ENCODE peak calls at places on chromosomes 6 and 20, in nine cellular contexts. One of them, this sample, is unnamed.

GRCh38 chr6:55916188-55916587 is 40.8 kb upstream of the BMP5 start:
- DNase-seq in thoracic aorta: no peak
- DNase-seq in OCI-M1: peak; percentile 69
- DNase-seq in breast epithelium: no peak
- DNase-seq in NCI-H774: no peak
- DNase-seq in SW480: no peak
- DNase-seq in stimulated activated CD4-positive, alpha-beta T cell treated with anti-CD3 and anti-CD28 coated beads, Interleukin-12 subunit alpha, Interleukin-12 subunit beta, amount 100 ng/mL, for 4 hours: no peak
- DNase-seq in hippocampal formation: no peak
- DNase-seq in AG04450: no peak
- DNase-seq in this sample: no peak

GRCh38 chr6:2503816-2504494 is 246.8 kb downstream of the MYLK4 start:
- DNase-seq in OCI-M1: no peak
- DNase-seq in SW480: peak; percentile 8
- DNase-seq in breast epithelium: no peak
- DNase-seq in hippocampal formation: no peak
- DNase-seq in AG04450: no peak
- DNase-seq in NCI-H774: no peak
- DNase-seq in stimulated activated CD4-positive, alpha-beta T cell treated with anti-CD3 and anti-CD28 coated beads, Interleukin-12 subunit alpha, Interleukin-12 subunit beta, amount 100 ng/mL, for 4 hours: no peak
- DNase-seq in thoracic aorta: no peak
- DNase-seq in this sample: no peak

GRCh38 chr20:50655325-50655880 is 35.9 kb downstream of the RIPOR3 start:
- DNase-seq in hippocampal formation: peak; percentile 30
- DNase-seq in thoracic aorta: no peak
- DNase-seq in AG04450: peak; percentile 93
- DNase-seq in NCI-H774: no peak
- DNase-seq in stimulated activated CD4-positive, alpha-beta T cell treated with anti-CD3 and anti-CD28 coated beads, Interleukin-12 subunit alpha, Interleukin-12 subunit beta, amount 100 ng/mL, for 4 hours: no peak
- DNase-seq in SW480: no peak
- DNase-seq in OCI-M1: no peak
- DNase-seq in breast epithelium: no peak
- DNase-seq in this sample: no peak

GRCh38 chr6:69792292-69792691 is 4.5 kb downstream of the LMBRD1 start:
- DNase-seq in SW480: no peak
- DNase-seq in stimulated activated CD4-positive, alpha-beta T cell treated with anti-CD3 and anti-CD28 coated beads, Interleukin-12 subunit alpha, Interleukin-12 subunit beta, amount 100 ng/mL, for 4 hours: no peak
- DNase-seq in NCI-H774: no peak
- DNase-seq in breast epithelium: no peak
- DNase-seq in hippocampal formation: no peak
- DNase-seq in AG04450: no peak
- DNase-seq in thoracic aorta: no peak
- DNase-seq in OCI-M1: no peak
- DNase-seq in this sample: no peak

GRCh38 chr20:25233016-25233772 is 14.7 kb upstream of the PYGB start:
- DNase-seq in breast epithelium: peak; percentile 86
- DNase-seq in stimulated activated CD4-positive, alpha-beta T cell treated with anti-CD3 and anti-CD28 coated beads, Interleukin-12 subunit alpha, Interleukin-12 subunit beta, amount 100 ng/mL, for 4 hours: no peak
- DNase-seq in SW480: peak; percentile 83
- DNase-seq in AG04450: no peak
- DNase-seq in NCI-H774: peak; percentile 63
- DNase-seq in hippocampal formation: no peak
- DNase-seq in OCI-M1: no peak
- DNase-seq in thoracic aorta: peak; percentile 60
- DNase-seq in this sample: no peak

GRCh38 chr6:116047173-116047933 is 13.3 kb downstream of the FRK start:
- DNase-seq in NCI-H774: no peak
- DNase-seq in breast epithelium: no peak
- DNase-seq in SW480: no peak
- DNase-seq in stimulated activated CD4-positive, alpha-beta T cell treated with anti-CD3 and anti-CD28 coated beads, Interleukin-12 subunit alpha, Interleukin-12 subunit beta, amount 100 ng/mL, for 4 hours: no peak
- DNase-seq in AG04450: no peak
- DNase-seq in OCI-M1: peak; percentile 45
- DNase-seq in thoracic aorta: no peak
- DNase-seq in hippocampal formation: no peak
- DNase-seq in this sample: no peak

GRCh38 chr6:138188278-138188923 is 26.7 kb downstream of the ARFGEF3 start:
- DNase-seq in thoracic aorta: no peak
- DNase-seq in SW480: no peak
- DNase-seq in AG04450: no peak
- DNase-seq in hippocampal formation: no peak
- DNase-seq in breast epithelium: no peak
- DNase-seq in OCI-M1: no peak
- DNase-seq in NCI-H774: no peak
- DNase-seq in stimulated activated CD4-positive, alpha-beta T cell treated with anti-CD3 and anti-CD28 coated beads, Interleukin-12 subunit alpha, Interleukin-12 subunit beta, amount 100 ng/mL, for 4 hours: no peak
- DNase-seq in this sample: no peak

GRCh38 chr6:36339156-36339555 is 2.5 kb upstream of the BNIP5 start:
- DNase-seq in OCI-M1: no peak
- DNase-seq in SW480: peak; percentile 40
- DNase-seq in stimulated activated CD4-positive, alpha-beta T cell treated with anti-CD3 and anti-CD28 coated beads, Interleukin-12 subunit alpha, Interleukin-12 subunit beta, amount 100 ng/mL, for 4 hours: no peak
- DNase-seq in NCI-H774: no peak
- DNase-seq in hippocampal formation: no peak
- DNase-seq in thoracic aorta: no peak
- DNase-seq in AG04450: no peak
- DNase-seq in breast epithelium: no peak
- DNase-seq in this sample: no peak

GRCh38 chr6:6559994-6560393 is 28.5 kb upstream of the LY86 start:
- DNase-seq in AG04450: no peak
- DNase-seq in hippocampal formation: no peak
- DNase-seq in SW480: no peak
- DNase-seq in thoracic aorta: no peak
- DNase-seq in breast epithelium: no peak
- DNase-seq in stimulated activated CD4-positive, alpha-beta T cell treated with anti-CD3 and anti-CD28 coated beads, Interleukin-12 subunit alpha, Interleukin-12 subunit beta, amount 100 ng/mL, for 4 hours: no peak
- DNase-seq in OCI-M1: peak; percentile 36
- DNase-seq in NCI-H774: no peak
- DNase-seq in this sample: no peak

GRCh38 chr20:32336918-32337347 is 21.2 kb upstream of the ASXL1 start:
- DNase-seq in thoracic aorta: no peak
- DNase-seq in SW480: peak; percentile 60
- DNase-seq in stimulated activated CD4-positive, alpha-beta T cell treated with anti-CD3 and anti-CD28 coated beads, Interleukin-12 subunit alpha, Interleukin-12 subunit beta, amount 100 ng/mL, for 4 hours: no peak
- DNase-seq in AG04450: no peak
- DNase-seq in breast epithelium: no peak
- DNase-seq in OCI-M1: peak; percentile 85
- DNase-seq in NCI-H774: no peak
- DNase-seq in hippocampal formation: no peak
- DNase-seq in this sample: no peak

GRCh38 chr6:145227593-145227992 is 507.7 kb downstream of the EPM2A start:
- DNase-seq in hippocampal formation: no peak
- DNase-seq in thoracic aorta: no peak
- DNase-seq in SW480: no peak
- DNase-seq in stimulated activated CD4-positive, alpha-beta T cell treated with anti-CD3 and anti-CD28 coated beads, Interleukin-12 subunit alpha, Interleukin-12 subunit beta, amount 100 ng/mL, for 4 hours: no peak
- DNase-seq in NCI-H774: no peak
- DNase-seq in OCI-M1: no peak
- DNase-seq in AG04450: no peak
- DNase-seq in breast epithelium: no peak
- DNase-seq in this sample: no peak

GRCh38 chr6:36759177-36759757 is 61.6 kb downstream of the RAB44 start:
- DNase-seq in AG04450: peak; percentile 45
- DNase-seq in OCI-M1: peak; percentile 84
- DNase-seq in SW480: peak; percentile 55
- DNase-seq in breast epithelium: peak; percentile 80
- DNase-seq in NCI-H774: peak; percentile 63
- DNase-seq in stimulated activated CD4-positive, alpha-beta T cell treated with anti-CD3 and anti-CD28 coated beads, Interleukin-12 subunit alpha, Interleukin-12 subunit beta, amount 100 ng/mL, for 4 hours: peak; percentile 81
- DNase-seq in hippocampal formation: peak; percentile 77
- DNase-seq in thoracic aorta: peak; percentile 52
- DNase-seq in this sample: peak; percentile 74

GRCh38 chr20:39066464-39066863 is 104.3 kb downstream of the DHX35 start:
- DNase-seq in NCI-H774: no peak
- DNase-seq in AG04450: no peak
- DNase-seq in stimulated activated CD4-positive, alpha-beta T cell treated with anti-CD3 and anti-CD28 coated beads, Interleukin-12 subunit alpha, Interleukin-12 subunit beta, amount 100 ng/mL, for 4 hours: no peak
- DNase-seq in thoracic aorta: no peak
- DNase-seq in SW480: no peak
- DNase-seq in hippocampal formation: no peak
- DNase-seq in breast epithelium: no peak
- DNase-seq in OCI-M1: peak; percentile 4
- DNase-seq in this sample: no peak

GRCh38 chr6:144335914-144336313 is 50.8 kb downstream of the UTRN start:
- DNase-seq in thoracic aorta: no peak
- DNase-seq in OCI-M1: no peak
- DNase-seq in NCI-H774: no peak
- DNase-seq in hippocampal formation: no peak
- DNase-seq in SW480: peak; percentile 85
- DNase-seq in stimulated activated CD4-positive, alpha-beta T cell treated with anti-CD3 and anti-CD28 coated beads, Interleukin-12 subunit alpha, Interleukin-12 subunit beta, amount 100 ng/mL, for 4 hours: no peak
- DNase-seq in breast epithelium: no peak
- DNase-seq in AG04450: no peak
- DNase-seq in this sample: peak; percentile 48

GRCh38 chr6:125598422-125598821 is 151.0 kb upstream of the HEY2 start:
- DNase-seq in breast epithelium: no peak
- DNase-seq in SW480: peak; percentile 16
- DNase-seq in thoracic aorta: peak; percentile 76
- DNase-seq in stimulated activated CD4-positive, alpha-beta T cell treated with anti-CD3 and anti-CD28 coated beads, Interleukin-12 subunit alpha, Interleukin-12 subunit beta, amount 100 ng/mL, for 4 hours: no peak
- DNase-seq in NCI-H774: peak; percentile 99
- DNase-seq in hippocampal formation: no peak
- DNase-seq in AG04450: peak; percentile 3
- DNase-seq in OCI-M1: peak; percentile 91
- DNase-seq in this sample: no peak

GRCh38 chr20:19572031-19572430 is 186.0 kb upstream of the RIN2 start:
- DNase-seq in hippocampal formation: no peak
- DNase-seq in thoracic aorta: no peak
- DNase-seq in stimulated activated CD4-positive, alpha-beta T cell treated with anti-CD3 and anti-CD28 coated beads, Interleukin-12 subunit alpha, Interleukin-12 subunit beta, amount 100 ng/mL, for 4 hours: no peak
- DNase-seq in AG04450: no peak
- DNase-seq in SW480: no peak
- DNase-seq in OCI-M1: no peak
- DNase-seq in breast epithelium: no peak
- DNase-seq in NCI-H774: no peak
- DNase-seq in this sample: no peak

GRCh38 chr20:44650777-44651493 is 564 bp downstream of the ADA start:
- DNase-seq in AG04450: no peak
- DNase-seq in SW480: no peak
- DNase-seq in NCI-H774: no peak
- DNase-seq in thoracic aorta: no peak
- DNase-seq in stimulated activated CD4-positive, alpha-beta T cell treated with anti-CD3 and anti-CD28 coated beads, Interleukin-12 subunit alpha, Interleukin-12 subunit beta, amount 100 ng/mL, for 4 hours: peak; percentile 34
- DNase-seq in OCI-M1: no peak
- DNase-seq in hippocampal formation: no peak
- DNase-seq in breast epithelium: no peak
- DNase-seq in this sample: no peak

GRCh38 chr6:108744244-108744972 is 103.8 kb upstream of the ARMC2 start:
- DNase-seq in SW480: no peak
- DNase-seq in breast epithelium: no peak
- DNase-seq in AG04450: no peak
- DNase-seq in NCI-H774: no peak
- DNase-seq in hippocampal formation: no peak
- DNase-seq in OCI-M1: no peak
- DNase-seq in stimulated activated CD4-positive, alpha-beta T cell treated with anti-CD3 and anti-CD28 coated beads, Interleukin-12 subunit alpha, Interleukin-12 subunit beta, amount 100 ng/mL, for 4 hours: no peak
- DNase-seq in thoracic aorta: no peak
- DNase-seq in this sample: no peak

GRCh38 chr6:26300359-26300758 is 64.6 kb upstream of the BTN3A2 start:
- DNase-seq in NCI-H774: no peak
- DNase-seq in hippocampal formation: no peak
- DNase-seq in breast epithelium: no peak
- DNase-seq in stimulated activated CD4-positive, alpha-beta T cell treated with anti-CD3 and anti-CD28 coated beads, Interleukin-12 subunit alpha, Interleukin-12 subunit beta, amount 100 ng/mL, for 4 hours: no peak
- DNase-seq in OCI-M1: no peak
- DNase-seq in SW480: no peak
- DNase-seq in AG04450: no peak
- DNase-seq in thoracic aorta: no peak
- DNase-seq in this sample: no peak

GRCh38 chr20:23232219-23232581 is 118.4 kb upstream of the NXT1 start:
- DNase-seq in NCI-H774: no peak
- DNase-seq in thoracic aorta: no peak
- DNase-seq in stimulated activated CD4-positive, alpha-beta T cell treated with anti-CD3 and anti-CD28 coated beads, Interleukin-12 subunit alpha, Interleukin-12 subunit beta, amount 100 ng/mL, for 4 hours: no peak
- DNase-seq in SW480: no peak
- DNase-seq in hippocampal formation: no peak
- DNase-seq in breast epithelium: no peak
- DNase-seq in AG04450: no peak
- DNase-seq in OCI-M1: no peak
- DNase-seq in this sample: no peak

This sample was measured in stimulated activated naive B cell treated with anti-CD40 and anti-IgM and Interleukin-4, amounts not matched to agents 10 μg/mL and 1 μg/mL and 100 μg/mL, for 72 hours.